ENCODE peak calls at places on chromosomes 3 and 15, in seven cellular contexts. P, R, X, Q, L, S and G are unnamed samples. For H3K9me3, the result is how much of the 10 kb centered on the place peaks cover.

GRCh38 chr3:58049143-58049785 is 41.0 kb downstream of the FLNB start:
- DNase-seq in S (peak), L (peak), P (no peak), Q (peak), R (peak), X (no peak), G (no peak)

GRCh38 chr15:66714543-66714981 is 12.5 kb downstream of the SMAD6 start:
- DNase-seq in X (no peak), S (no peak), R (peak), L (no peak), Q (peak), P (no peak), G (no peak)

GRCh38 chr15:41490355-41490754 is 3.3 kb upstream of the ITPKA start:
- DNase-seq in X (no peak), Q (peak), R (peak), S (no peak), P (no peak), L (no peak), G (no peak)

GRCh38 chr3:102484384-102484783 is 49.6 kb downstream of the ZPLD1 start:
- DNase-seq in P (no peak), S (no peak), X (no peak), Q (no peak), R (no peak), L (no peak), G (no peak)

GRCh38 chr3:70433091-70433490 is 120.7 kb upstream of the MDFIC2 start:
- DNase-seq in S (no peak), L (no peak), P (no peak), R (peak), Q (no peak), X (no peak), G (no peak)

GRCh38 chr3:15797600-15798303 is at the start of gene ANKRD28:
- DNase-seq in X (no peak), Q (peak), S (no peak), L (no peak), R (peak), P (peak), G (no peak)

GRCh38 chr15:26901036-26901435 is 34.2 kb downstream of the GABRA5 start:
- DNase-seq in R (peak), Q (no peak), L (no peak), S (no peak), X (no peak), P (no peak), G (no peak)

GRCh38 chr15:92747047-92747446 is 91.5 kb upstream of the FAM174B start:
- DNase-seq in X (no peak), R (no peak), S (no peak), L (no peak), Q (no peak), P (no peak), G (no peak)

GRCh38 chr3:124512881-124513609 is 217.2 kb upstream of the UMPS start:
- DNase-seq in L (no peak), X (no peak), Q (no peak), S (no peak), P (no peak), R (peak), G (no peak)

GRCh38 chr15:63509933-63510547 is 5.6 kb downstream of the USP3 start:
- DNase-seq in R (peak), Q (peak), X (no peak), S (no peak), P (no peak), L (no peak), G (no peak)

GRCh38 chr15:41873711-41874110 is 20.1 kb downstream of the SPTBN5 start:
- DNase-seq in X (no peak), P (no peak), Q (no peak), R (no peak), S (no peak), L (no peak), G (no peak)

GRCh38 chr3:117539729-117540128 is 830.1 kb downstream of the TUSC7 start:
- DNase-seq in X (no peak), R (no peak), P (no peak), Q (no peak), L (no peak), S (no peak), G (no peak)

GRCh38 chr3:138686771-138687221 is 78.2 kb downstream of the FAIM start:
- DNase-seq in Q (peak), P (no peak), L (no peak), X (no peak), S (no peak), R (peak), G (no peak)

GRCh38 chr15:74955796-74956647 is 550 bp downstream of the RPP25 start:
- DNase-seq in P (peak), X (peak), Q (peak), R (peak), S (peak), L (peak), G (peak)

GRCh38 chr15:27463699-27464098 is 492.7 kb downstream of the GABRG3 start:
- DNase-seq in S (no peak), X (no peak), R (no peak), Q (no peak), P (no peak), L (no peak), G (no peak)

GRCh38 chr3:45597166-45597565 is 2.6 kb downstream of the LIMD1 start:
- DNase-seq in X (peak), L (no peak), R (peak), P (no peak), S (peak), Q (no peak), G (no peak)

GRCh38 chr3:108538083-108538482 is 27.7 kb upstream of the MYH15 start:
- DNase-seq in R (no peak), L (no peak), P (no peak), S (no peak), Q (peak), X (no peak), G (no peak)

GRCh38 chr15:38242055-38242454 is 10.6 kb upstream of the SPRED1 start:
- DNase-seq in S (no peak), R (no peak), X (no peak), L (no peak), Q (no peak), P (no peak), G (no peak)

GRCh38 chr15:41492597-41493204 is 973 bp upstream of the ITPKA start:
- DNase-seq in S (no peak), Q (no peak), P (no peak), R (no peak), X (no peak), L (no peak), G (no peak)

GRCh38 chr15:79067969-79068368 is 22.6 kb downstream of the RASGRF1 start:
- DNase-seq in R (no peak), L (no peak), X (no peak), S (no peak), Q (no peak), P (no peak), G (no peak)

GRCh38 chr3:141656771-141657170 is 81.3 kb upstream of the RNF7 start:
- DNase-seq in R (peak), L (no peak), Q (no peak), X (no peak), S (no peak), P (no peak), G (no peak)

GRCh38 chr15:65730560-65731172 is 61.4 kb downstream of the DENND4A start:
- DNase-seq in Q (peak), S (no peak), P (no peak), X (no peak), L (no peak), R (peak), G (no peak)

GRCh38 chr3:116815831-116816588 is 106.4 kb downstream of the TUSC7 start:
- DNase-seq in Q (no peak), R (peak), L (no peak), X (no peak), P (no peak), S (no peak), G (no peak)

GRCh38 chr3:32510075-32510724 is 7.5 kb upstream of the CMTM6 start:
- DNase-seq in L (peak), P (peak), X (no peak), R (peak), Q (peak), S (peak), G (peak)

GRCh38 chr15:101675796-101676582 is 23.8 kb upstream of the TM2D3 start:
- DNase-seq in Q (peak), R (peak), X (no peak), S (no peak), L (no peak), P (no peak), G (no peak)

GRCh38 chr3:177084616-177085015 is 112.7 kb downstream of the TBL1XR1 start:
- DNase-seq in L (no peak), P (no peak), R (no peak), X (no peak), Q (no peak), S (no peak), G (no peak)

GRCh38 chr3:190302209-190302885 is 19.9 kb downstream of the CLDN1 start:
- DNase-seq in Q (no peak), X (no peak), S (no peak), R (no peak), L (no peak), P (no peak), G (no peak)

GRCh38 chr15:88655103-88655553 is 16.3 kb downstream of the ISG20 start:
- DNase-seq in X (no peak), S (no peak), R (no peak), L (no peak), P (no peak), Q (no peak), G (no peak)

GRCh38 chr15:90046846-90047481 is 45.8 kb downstream of the ZNF710 start:
- DNase-seq in P (no peak), L (peak), X (peak), Q (no peak), S (peak), R (no peak), G (peak)

GRCh38 chr3:3087279-3087678 is 22.9 kb downstream of the IL5RA start:
- DNase-seq in S (no peak), L (no peak), R (no peak), P (no peak), Q (no peak), X (no peak), G (no peak)

DNA sequence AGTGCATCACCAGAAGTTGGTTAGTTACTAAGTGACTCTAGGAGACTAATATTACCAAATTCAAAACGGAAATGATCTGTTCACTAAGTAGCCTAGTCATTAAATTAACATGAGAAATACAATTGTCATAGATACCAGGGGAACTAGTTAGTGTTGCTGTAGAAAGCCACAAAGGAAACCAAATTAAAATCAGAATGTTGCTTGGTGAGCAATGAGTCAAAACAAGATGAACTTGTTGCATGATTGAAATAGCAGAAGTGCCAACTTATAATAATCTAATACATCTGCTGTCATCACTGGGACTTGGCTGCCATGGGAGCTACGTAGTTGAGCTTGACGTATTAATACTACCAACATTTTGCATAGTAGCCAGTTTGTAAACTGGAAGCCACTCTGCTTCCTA is 458.1 kb downstream of the DIPK2A start:
- DNase-seq in L (no peak), R (no peak), S (no peak), X (no peak), Q (no peak), P (no peak), G (no peak)
- H3K9me3 ChIP-seq in L (under half), R (under half), S (under half), X (under half), Q (under half), P (under half), G (under half)

DNA sequence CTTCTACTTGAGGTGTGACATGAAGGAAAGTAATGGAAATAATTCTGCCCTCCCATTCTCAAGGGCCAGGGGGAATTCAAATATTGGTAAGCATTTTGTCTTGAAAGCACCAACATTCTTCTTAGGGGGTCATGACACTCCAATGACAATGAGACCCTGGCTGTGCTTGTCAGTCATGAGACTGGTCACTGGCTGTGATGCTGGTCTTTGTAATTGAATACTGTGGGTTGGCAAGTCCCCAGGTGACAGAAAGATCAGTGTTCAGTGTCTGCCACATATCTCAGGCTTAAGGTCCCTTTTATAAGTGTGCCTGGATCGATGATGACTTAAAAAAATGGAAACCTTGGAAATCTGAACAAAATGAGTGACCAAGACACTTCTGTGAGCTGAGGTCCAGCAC is 151.4 kb downstream of the SNRPN start:
- DNase-seq in X (no peak), L (no peak), Q (no peak), S (no peak), R (no peak), P (no peak), G (no peak)
- H3K9me3 ChIP-seq in X (half or more), L (half or more), Q (under half), S (under half), R (under half), P (under half), G (under half)

GRCh38 chr15:25410649-25411048 is 28.2 kb downstream of the UBE3A start:
- DNase-seq in X (no peak), P (no peak), S (no peak), R (peak), Q (no peak), L (no peak), G (no peak)
- H3K9me3 ChIP-seq in X (under half), P (under half), S (under half), R (under half), Q (under half), L (under half), G (under half)

DNA sequence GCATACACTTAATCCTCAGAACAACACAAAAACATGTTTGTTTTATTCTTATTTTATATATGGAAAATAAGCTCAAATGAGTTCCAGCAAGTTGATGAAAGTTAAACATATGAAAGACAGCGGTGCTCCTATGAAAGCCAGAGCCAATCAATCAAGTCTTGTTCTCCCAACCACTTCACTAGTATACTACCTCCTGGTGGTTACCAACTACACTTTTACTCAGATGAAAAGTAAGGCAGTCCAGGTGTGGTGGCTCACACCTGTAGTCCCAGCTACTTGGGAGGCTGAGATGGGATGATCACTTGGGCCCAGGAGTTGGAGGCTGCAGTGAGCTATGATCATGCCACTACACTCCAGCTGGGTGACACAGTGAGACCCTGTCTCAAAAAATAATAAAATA is 66.0 kb downstream of the MAGI1 start:
- DNase-seq in L (no peak), S (no peak), P (no peak), R (no peak), X (no peak), Q (no peak), G (no peak)
- H3K9me3 ChIP-seq in L (under half), S (under half), P (under half), R (under half), X (under half), Q (under half), G (under half)

GRCh38 chr15:20355256-20355868 is 186.2 kb downstream of the GOLGA6L6 start:
- DNase-seq in X (no peak), R (no peak), L (peak), P (no peak), S (no peak), Q (no peak), G (peak)

GRCh38 chr15:20358066-20358780 is 183.4 kb downstream of the GOLGA6L6 start:
- DNase-seq in L (peak), P (no peak), X (peak), R (no peak), S (no peak), Q (no peak), G (peak)

GRCh38 chr15:20357139-20358065 is 184.2 kb downstream of the GOLGA6L6 start:
- DNase-seq in S (no peak), P (no peak), X (peak), R (no peak), Q (no peak), L (peak), G (no peak)

GRCh38 chr15:20358781-20359414 is 182.7 kb downstream of the GOLGA6L6 start:
- DNase-seq in S (no peak), X (no peak), P (no peak), R (no peak), L (no peak), Q (no peak), G (no peak)

GRCh38 chr15:20356444-20357138 is 185.0 kb downstream of the GOLGA6L6 start:
- DNase-seq in P (peak), Q (no peak), L (peak), R (no peak), S (peak), X (peak), G (peak)
- H3K9me3 ChIP-seq in P (under half), Q (under half), L (under half), R (half or more), S (under half), X (under half), G (under half)

GRCh38 chr15:25176991-25177954 is 222.5 kb downstream of the SNRPN start:
- DNase-seq in P (no peak), R (no peak), Q (no peak), X (peak), L (peak), S (no peak), G (no peak)
- H3K9me3 ChIP-seq in P (under half), R (half or more), Q (under half), X (under half), L (half or more), S (under half), G (under half)

DNA sequence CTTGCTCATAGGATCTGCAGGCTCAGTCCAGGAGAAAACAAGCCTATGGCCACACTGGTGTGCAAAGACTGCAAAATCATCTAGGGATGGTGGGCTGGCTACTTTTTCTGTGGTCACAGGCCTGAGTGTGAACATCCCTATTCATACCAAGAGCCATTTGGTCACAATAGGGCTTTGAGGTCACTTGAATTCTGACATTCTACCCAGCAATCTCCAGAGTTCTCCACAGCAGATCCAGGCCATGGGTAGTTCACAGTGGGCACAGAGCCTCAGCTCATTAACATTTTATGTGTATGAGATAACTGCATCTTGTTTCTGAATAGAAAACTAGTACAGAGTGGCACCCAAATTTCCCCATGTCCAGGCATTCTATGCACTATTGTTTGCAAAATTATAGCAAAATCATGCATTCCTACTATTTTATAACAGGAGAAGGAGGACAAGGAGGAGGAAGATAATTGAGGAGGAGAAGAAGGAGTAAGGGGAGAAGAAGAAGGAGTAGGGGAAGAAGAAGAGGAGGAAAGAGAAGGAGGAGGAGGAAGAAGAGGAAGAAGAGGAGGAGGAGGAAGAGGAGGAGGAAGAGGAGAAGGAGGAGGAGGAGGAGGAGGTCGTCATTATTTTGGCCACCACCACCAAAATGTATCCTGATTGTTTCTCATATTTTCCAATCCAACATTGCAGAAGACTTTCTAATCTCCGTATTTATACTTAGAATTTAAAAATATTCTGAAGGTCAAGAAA is 129.0 kb downstream of the SEMA6D start:
- DNase-seq in P (no peak), Q (no peak), R (no peak), L (no peak), X (no peak), S (no peak), G (no peak)
- H3K9me3 ChIP-seq in P (under half), Q (under half), R (under half), L (under half), X (under half), S (under half), G (under half)